ENCODE peak calls at places on chromosomes 11 and 22, in ten cellular contexts. E is SK-N-MC, C is breast epithelium, T is GM23338, J is spleen, M is GM12891, F is K562, P is sigmoid colon, Q is H1, B is HCT116. U is an unnamed sample.

GRCh38 chr22:38097557-38098409 is 12.7 kb downstream of the BAIAP2L2 start:
- DNase-seq in E (no peak), C (no peak), T (peak; percentile 94), J (no peak), M (no peak), F (peak; percentile 72), P (no peak), Q (peak; percentile 91), B (peak; percentile 15), U (peak; percentile 12)

GRCh38 chr22:45418056-45418769 is 4.7 kb downstream of the RIBC2 start:
- DNase-seq in E (no peak), C (peak; percentile 6), T (no peak), J (no peak), M (no peak), F (no peak), P (no peak), Q (peak; percentile 39), B (no peak), U (no peak)

GRCh38 chr11:127411283-127411682 is 410.7 kb upstream of the KIRREL3 start:
- DNase-seq in E (no peak), C (no peak), T (no peak), J (no peak), M (no peak), F (no peak), P (no peak), Q (no peak), B (no peak), U (no peak)

GRCh38 chr22:44994399-44995281 is 15.2 kb downstream of the PHF21B start:
- DNase-seq in E (no peak), C (no peak), T (no peak), J (no peak), M (no peak), F (no peak), P (no peak), Q (no peak), B (no peak), U (no peak)

GRCh38 chr11:87173185-87174039 is 135.7 kb downstream of the TMEM135 start:
- DNase-seq in E (no peak), C (no peak), T (no peak), J (no peak), M (no peak), F (no peak), P (no peak), Q (no peak), B (peak; percentile 56), U (peak; percentile 94)

GRCh38 chr11:73317373-73317772 is 9.3 kb downstream of the ARHGEF17 start:
- DNase-seq in E (no peak), C (peak; percentile 44), T (no peak), J (no peak), M (no peak), F (no peak), P (peak; percentile 93), Q (no peak), B (no peak), U (no peak)

GRCh38 chr11:6099577-6099976 is 7.9 kb upstream of the OR56B4 start:
- DNase-seq in E (no peak), C (no peak), T (peak; percentile 60), J (no peak), M (no peak), F (no peak), P (no peak), Q (no peak), B (no peak), U (no peak)

GRCh38 chr11:86118201-86118600 is 49.3 kb upstream of the PICALM start:
- DNase-seq in E (no peak), C (no peak), T (no peak), J (no peak), M (no peak), F (no peak), P (no peak), Q (no peak), B (no peak), U (no peak)

GRCh38 chr11:64040684-64041267 is 5.0 kb downstream of the FLRT1 start:
- DNase-seq in E (no peak), C (no peak), T (peak; percentile 74), J (no peak), M (no peak), F (peak; percentile 50), P (no peak), Q (peak; percentile 79), B (no peak), U (no peak)

GRCh38 chr11:22778642-22779041 is 51.0 kb downstream of the SVIP start:
- DNase-seq in E (no peak), C (no peak), T (peak; percentile 18), J (no peak), M (no peak), F (no peak), P (no peak), Q (no peak), B (no peak), U (no peak)

DNA sequence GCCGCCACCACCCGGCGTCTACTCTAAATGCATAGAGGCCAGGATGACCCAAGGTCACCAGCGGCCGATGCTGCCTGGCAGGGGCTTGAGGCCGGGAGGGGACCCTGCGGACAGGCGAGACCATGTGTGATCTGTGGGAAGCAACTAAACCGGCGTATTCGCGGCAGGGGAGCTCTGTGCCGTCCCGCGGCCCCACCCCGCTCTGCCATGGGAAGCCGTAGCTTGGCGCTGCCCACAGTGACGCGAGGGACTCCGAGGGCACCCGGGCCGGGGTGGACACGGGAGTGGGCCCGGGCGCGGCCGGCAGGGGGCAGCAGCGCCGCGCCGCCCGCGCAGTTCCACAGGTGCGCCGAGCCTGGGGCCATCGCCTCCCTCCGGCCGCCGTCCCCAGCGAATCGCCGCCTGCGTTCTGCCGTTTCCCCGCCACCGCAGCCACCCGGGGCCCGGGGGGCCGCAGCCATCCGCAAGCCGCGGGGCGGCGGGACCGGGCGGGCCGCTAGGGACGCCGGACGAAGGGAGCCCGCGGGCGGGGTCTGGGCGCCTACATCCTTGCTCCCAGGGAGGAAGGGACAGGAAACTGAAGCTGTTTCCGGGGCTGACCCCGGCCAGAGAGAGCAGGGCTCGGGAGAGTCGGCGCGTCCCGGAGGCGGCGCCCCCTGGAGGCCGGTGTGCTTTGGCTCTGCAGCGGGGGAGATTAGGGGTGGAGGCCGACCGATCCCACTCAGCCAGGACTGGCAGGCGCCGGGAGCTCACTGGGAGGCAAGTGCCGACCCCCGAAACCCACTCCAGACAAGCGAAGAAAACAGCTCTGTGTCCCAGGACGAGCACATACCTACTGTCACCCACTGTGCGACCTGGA is 12.5 kb upstream of the HDHD5 start:
- DNase-seq in E (no peak), C (peak; percentile 75), T (peak; percentile 95), J (peak; percentile 97), M (peak; percentile 96), F (peak; percentile 96), P (peak; percentile 93), Q (peak; percentile 97), B (peak; percentile 82), U (peak; percentile 89)
- TF ChIP-seq POLR2AphosphoS5 in E (no peak), C (peak; percentile 30), T (peak; percentile 45), J (peak; percentile 50), M (no peak), F (peak; percentile 37), P (no peak), Q (no peak), B (peak; percentile 70), U (peak; percentile 69)

DNA sequence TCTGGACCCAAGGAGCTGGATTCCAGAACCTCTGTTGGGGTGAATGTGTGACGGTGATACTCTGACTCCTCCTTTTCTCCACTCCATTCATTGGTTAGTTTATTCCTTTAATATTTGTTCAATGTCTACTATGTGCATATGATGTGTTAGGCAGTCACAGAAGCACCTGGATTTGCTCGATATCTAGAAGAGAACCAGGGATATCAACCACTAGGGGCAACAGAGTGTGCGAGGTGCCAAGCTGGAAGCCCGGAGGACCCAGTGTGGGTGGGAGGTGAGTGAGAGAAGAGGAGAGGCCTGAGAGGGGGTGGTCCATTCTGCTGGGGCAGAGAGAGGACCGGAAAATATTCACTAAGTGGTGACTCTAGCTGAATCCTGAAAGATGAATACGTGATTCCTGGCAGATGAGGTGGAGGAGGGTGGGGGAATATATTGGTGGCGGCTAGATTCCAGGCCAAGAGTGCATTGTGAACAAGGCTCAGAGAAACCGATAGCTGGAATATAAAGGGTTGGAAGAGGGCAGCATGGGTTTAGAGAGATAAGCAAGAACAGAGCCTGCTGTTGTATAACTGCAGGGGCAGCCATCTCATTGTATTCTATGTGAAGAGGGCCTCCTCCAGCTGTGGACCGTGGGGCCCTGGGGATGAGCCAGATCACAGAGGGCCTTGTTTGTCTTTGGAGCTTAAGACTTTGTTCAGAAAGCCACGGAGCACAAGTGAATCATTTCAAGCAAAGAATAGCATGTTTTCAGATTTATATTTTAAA is 6.9 kb upstream of the TIMP3 start:
- DNase-seq in E (no peak), C (no peak), T (peak; percentile 68), J (no peak), M (no peak), F (peak; percentile 9), P (no peak), Q (no peak), B (peak; percentile 10), U (no peak)
- TF ChIP-seq POLR2AphosphoS5 in E (no peak), C (no peak), T (no peak), J (no peak), M (no peak), F (no peak), P (no peak), Q (no peak), B (no peak), U (no peak)

DNA sequence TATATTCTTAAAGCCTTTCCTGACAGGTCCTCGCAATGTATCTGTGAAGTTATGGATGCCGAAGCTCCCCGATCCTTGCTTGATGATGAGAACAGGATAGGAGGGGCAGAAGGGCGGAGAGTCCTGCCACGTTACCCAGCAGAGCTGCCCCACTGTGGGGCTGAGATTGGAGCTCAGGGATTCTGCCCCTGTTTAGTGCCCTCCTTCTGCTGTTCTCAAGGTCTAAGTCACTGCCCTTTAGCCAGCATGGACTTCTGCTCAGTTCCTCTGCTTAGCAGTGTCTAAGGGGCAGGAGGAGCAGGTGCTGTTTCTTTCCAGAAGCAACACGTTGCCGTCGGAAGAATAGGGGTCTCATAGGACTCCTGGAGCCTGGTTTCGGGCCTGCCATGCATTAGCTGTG is 164.2 kb upstream of the B3GAT1 start:
- DNase-seq in E (no peak), C (no peak), T (no peak), J (no peak), M (no peak), F (no peak), P (peak; percentile 44), Q (peak; percentile 29), B (no peak), U (no peak)
- TF ChIP-seq POLR2AphosphoS5 in E (no peak), C (no peak), T (no peak), J (no peak), M (no peak), F (no peak), P (no peak), Q (no peak), B (no peak), U (no peak)

DNA sequence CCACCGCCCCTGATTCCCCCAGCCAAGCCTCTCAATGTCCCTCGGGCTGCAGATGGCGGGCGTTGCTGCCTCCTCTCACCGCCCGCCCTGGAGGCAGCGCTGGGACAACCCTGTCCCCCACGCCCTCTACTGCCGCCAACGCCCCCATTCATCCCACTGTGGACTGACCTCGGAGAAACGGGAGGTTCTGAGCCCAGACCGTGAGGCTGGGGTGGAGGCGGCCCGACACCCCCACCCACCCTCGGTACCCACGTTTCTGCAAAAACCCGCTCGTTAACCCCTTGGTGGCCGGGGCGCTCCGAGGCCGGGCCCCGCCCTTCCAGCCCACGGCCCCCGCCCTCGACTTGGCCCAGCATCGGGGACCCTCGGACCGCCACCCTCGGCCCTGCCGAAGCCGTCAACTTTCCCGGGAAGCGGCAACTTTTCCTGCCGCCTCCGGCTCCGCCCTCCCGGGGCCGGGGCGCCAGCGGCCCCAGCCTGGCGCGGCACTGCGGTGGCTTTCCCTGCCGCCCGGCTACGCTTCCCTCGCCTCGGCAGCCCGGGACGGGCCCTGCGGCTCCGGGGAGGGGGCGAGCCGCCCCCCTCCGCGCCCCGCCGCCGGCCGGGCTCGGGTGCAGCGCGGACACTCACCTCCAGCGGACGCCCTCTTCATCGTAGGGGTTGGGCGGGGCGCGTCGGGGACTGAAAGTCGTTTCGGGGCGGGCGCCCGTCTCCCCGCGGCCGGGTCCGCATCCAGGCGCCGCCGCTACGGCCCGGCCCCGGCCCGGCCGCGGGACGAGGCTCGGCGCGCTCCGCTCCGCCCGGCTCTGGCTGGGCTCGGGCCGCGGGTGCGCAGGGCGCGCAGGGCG is 453 bp downstream of the RTN4R start:
- DNase-seq in E (no peak), C (no peak), T (peak; percentile 54), J (no peak), M (no peak), F (peak; percentile 73), P (no peak), Q (peak; percentile 59), B (no peak), U (no peak)
- TF ChIP-seq POLR2AphosphoS5 in E (no peak), C (no peak), T (no peak), J (no peak), M (no peak), F (no peak), P (no peak), Q (no peak), B (no peak), U (no peak)

U was measured in endothelial cell of umbilical vein.